ENCODE peak calls at places on chromosomes 16 and 17, in five cellular contexts. I is sigmoid colon, E is HCT116, N is breast epithelium, K is suprapubic skin. A is an unnamed sample.
A peak's percentile ranks its signal among the peaks of the same experiment; 100 is the strongest.

GRCh38 chr16:56625943-56626654 is 518 bp downstream of the MT1E start:
- DNase-seq in E (no peak), N (peak; percentile 44), I (peak; percentile 91), K (no peak), A (no peak)

GRCh38 chr17:35214631-35215273 is 20.6 kb upstream of the SLC35G3 start:
- DNase-seq in I (no peak), K (no peak), E (no peak), N (no peak), A (no peak)

GRCh38 chr16:56295739-56296527 is 104.6 kb downstream of the GNAO1 start:
- DNase-seq in N (no peak), K (no peak), E (no peak), I (no peak), A (no peak)

GRCh38 chr17:54968259-54968953 is at the start of the genes COX11 and STXBP4:
- DNase-seq in K (peak; percentile 95), N (peak; percentile 93), E (peak; percentile 98), I (peak; percentile 97), A (peak; percentile 79)

GRCh38 chr16:29029168-29029994 is 44.5 kb downstream of the LAT start:
- DNase-seq in N (no peak), K (peak; percentile 64), E (no peak), I (peak; percentile 59), A (no peak)

GRCh38 chr17:67619555-67619954 is 98.2 kb upstream of the NOL11 start:
- DNase-seq in N (no peak), E (no peak), K (no peak), I (no peak), A (no peak)

GRCh38 chr16:56950881-56951771 is 10.6 kb upstream of the CETP start:
- DNase-seq in K (peak; percentile 67), E (no peak), N (no peak), I (peak; percentile 75), A (no peak)

GRCh38 chr17:17570207-17570797 is 21.2 kb downstream of the PEMT start:
- DNase-seq in N (no peak), K (no peak), E (no peak), I (no peak), A (no peak)

GRCh38 chr16:84709609-84710008 is 9.8 kb downstream of the USP10 start:
- DNase-seq in E (no peak), K (no peak), N (no peak), I (no peak), A (no peak)

GRCh38 chr17:31156326-31156725 is 61.5 kb downstream of the NF1 start:
- DNase-seq in N (no peak), E (no peak), I (no peak), K (no peak), A (no peak)

GRCh38 chr17:4919511-4920047 is 12.5 kb upstream of the GP1BA start:
- DNase-seq in K (no peak), I (no peak), N (no peak), E (no peak), A (no peak)

GRCh38 chr17:68047153-68047846 is 11.8 kb downstream of the KPNA2 start:
- DNase-seq in K (no peak), N (no peak), I (no peak), E (no peak), A (no peak)

GRCh38 chr17:62648247-62648953 is 20.9 kb downstream of the MRC2 start:
- DNase-seq in N (no peak), K (no peak), E (no peak), I (peak; percentile 52), A (no peak)

GRCh38 chr17:42536372-42537155 is 523 bp downstream of the NAGLU start:
- DNase-seq in E (no peak), I (peak; percentile 96), N (no peak), K (peak; percentile 88), A (no peak)

GRCh38 chr17:32876414-32877163 is at the start of gene MYO1D:
- DNase-seq in I (peak; percentile 74), K (peak; percentile 83), N (peak; percentile 74), E (peak; percentile 46), A (no peak)

GRCh38 chr17:1495265-1495664 is 2.8 kb upstream of the MYO1C start:
- DNase-seq in K (peak; percentile 68), E (no peak), I (peak; percentile 90), N (peak; percentile 97), A (no peak)

GRCh38 chr17:81712468-81713003 is 452 bp downstream of the SLC25A10 start:
- DNase-seq in E (no peak), N (no peak), I (peak; percentile 62), K (no peak), A (no peak)
- TF ChIP-seq POLR2A in E (no peak), N (no peak), I (no peak), K (no peak), A (no peak)

DNA sequence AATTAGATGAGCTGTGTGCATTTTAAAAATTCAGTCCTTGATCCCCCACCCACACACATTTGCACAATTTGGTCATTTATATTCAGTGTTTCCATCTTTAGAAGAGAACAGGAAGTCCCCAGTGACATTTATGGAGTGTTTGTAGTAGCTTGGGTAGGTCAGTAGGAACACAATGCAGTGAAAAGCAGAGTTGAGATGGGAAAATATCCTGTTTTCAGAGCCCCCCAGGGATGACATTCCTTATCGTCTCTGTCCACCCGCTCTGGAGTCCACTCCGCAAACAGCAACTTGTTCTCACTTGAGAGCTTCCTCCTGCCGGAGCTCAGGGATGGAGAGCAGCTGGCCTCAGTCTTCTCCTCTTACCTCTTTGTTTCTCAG is 332.1 kb downstream of the SEC14L1 start:
- DNase-seq in E (no peak), N (no peak), I (no peak), K (no peak), A (no peak)
- H3K4me3 ChIP-seq in E (no peak overlapping the region), N (peak overlapping the region; percentile 45), I (no peak overlapping the region), K (no peak overlapping the region), A (no peak overlapping the region)

GRCh38 chr17:40069751-40070643 is 7.2 kb downstream of the THRA start:
- DNase-seq in K (no peak), N (no peak), E (no peak), I (peak; percentile 87), A (no peak)
- TF ChIP-seq POLR2A in K (no peak), N (no peak), E (no peak), I (no peak), A (peak; percentile 21)

GRCh38 chr17:48738424-48738802 is 9.9 kb upstream of the HOXB13 start:
- DNase-seq in I (peak; percentile 28), E (no peak), N (no peak), K (no peak), A (no peak)

GRCh38 chr17:48738803-48739526 is 10.4 kb upstream of the HOXB13 start:
- DNase-seq in N (no peak), I (peak; percentile 39), E (no peak), K (no peak), A (no peak)

GRCh38 chr17:48734328-48735056 is 5.9 kb upstream of the HOXB13 start:
- DNase-seq in I (peak; percentile 46), K (no peak), E (no peak), N (no peak), A (no peak)

GRCh38 chr17:48735057-48735341 is 6.4 kb upstream of the HOXB13 start:
- DNase-seq in N (no peak), K (no peak), E (no peak), I (peak; percentile 17), A (no peak)

GRCh38 chr17:48737330-48738043 is 8.9 kb upstream of the HOXB13 start:
- DNase-seq in K (no peak), N (no peak), E (no peak), I (peak; percentile 28), A (no peak)
- H3K4me3 ChIP-seq in K (no peak overlapping the region), N (no peak overlapping the region), E (no peak overlapping the region), I (no peak overlapping the region), A (no peak overlapping the region)

GRCh38 chr17:78924481-78925151 is 571 bp downstream of the TIMP2 start:
- DNase-seq in K (no peak), I (no peak), N (peak; percentile 33), E (no peak), A (no peak)
- TF ChIP-seq POLR2A in K (no peak), I (no peak), N (no peak), E (no peak), A (no peak)

GRCh38 chr16:2037115-2037514 is 10.4 kb downstream of the NHERF2 start:
- DNase-seq in E (no peak), N (no peak), I (no peak), K (no peak), A (no peak)

GRCh38 chr16:2034695-2035430 is 8.2 kb downstream of the NHERF2 start:
- DNase-seq in E (no peak), K (no peak), I (no peak), N (no peak), A (no peak)

GRCh38 chr16:2037631-2038358 is 9.8 kb downstream of the NTHL1 start:
- DNase-seq in N (no peak), E (no peak), I (no peak), K (peak; percentile 67), A (no peak)

GRCh38 chr16:2036200-2036966 is 9.7 kb downstream of the NHERF2 start:
- DNase-seq in I (peak; percentile 65), N (no peak), K (no peak), E (no peak), A (no peak)

GRCh38 chr16:2035431-2036199 is 8.9 kb downstream of the NHERF2 start:
- DNase-seq in N (peak; percentile 65), E (no peak), K (peak; percentile 72), I (peak; percentile 84), A (no peak)
- H3K4me3 ChIP-seq in N (peak overlapping the region; percentile 63), E (no peak overlapping the region), K (peak overlapping the region; percentile 35), I (peak overlapping the region; percentile 30), A (no peak overlapping the region)

GRCh38 chr17:64506201-64506575 is at the start of gene DDX5:
- DNase-seq in E (peak; percentile 100), K (peak; percentile 99), N (peak; percentile 97), I (peak; percentile 99), A (peak; percentile 98)
- TF ChIP-seq POLR2A in E (peak; percentile 100), K (peak; percentile 100), N (peak; percentile 99), I (peak; percentile 97), A (no peak)

GRCh38 chr17:8888704-8889302 is 21.3 kb upstream of the PIK3R6 start:
- DNase-seq in I (no peak), K (no peak), E (no peak), N (no peak), A (no peak)
- H3K4me3 ChIP-seq in I (no peak overlapping the region), K (no peak overlapping the region), E (no peak overlapping the region), N (no peak overlapping the region), A (no peak overlapping the region)

GRCh38 chr17:49249292-49249794 is 18.8 kb upstream of the PHOSPHO1 start:
- DNase-seq in N (no peak), K (no peak), I (no peak), E (no peak), A (no peak)
- TF ChIP-seq POLR2A in N (no peak), K (no peak), I (no peak), E (no peak), A (no peak)

A was measured in esophagus squamous epithelium.